ENCODE peak calls at places on chromosome 2, in ten cellular contexts. J is GM23248; R is pancreas; Y is PC-3; X is GM12878; I is naive thymus-derived CD4-positive, alpha-beta T cell; B is BE2C; K is GM23338; P is Peyer's patch; H is CD8-positive, alpha-beta memory T cell. W is an unnamed sample. For H3K36me3, the result is how much of the 10 kb centered on the place peaks cover.

GRCh38 chr2:55862269-55862668 is 61.3 kb downstream of the EFEMP1 start:
- DNase-seq in R (no peak), I (no peak), P (no peak), K (no peak), B (no peak), X (no peak), H (no peak), Y (peak), J (peak), W (peak)

GRCh38 chr2:73984203-73984921 is at the start of gene TET3:
- DNase-seq in Y (peak), J (peak), X (no peak), I (peak), P (peak), K (peak), B (peak), R (peak), H (no peak), W (peak)

GRCh38 chr2:31558401-31559295 is 22.1 kb downstream of the SRD5A2 start:
- DNase-seq in I (no peak), J (peak), X (no peak), R (no peak), K (no peak), H (no peak), Y (peak), P (no peak), B (no peak), W (no peak)

GRCh38 chr2:128468186-128468585 is 149.5 kb upstream of the HS6ST1 start:
- DNase-seq in H (no peak), K (no peak), P (no peak), R (no peak), J (peak), Y (no peak), X (no peak), B (no peak), I (no peak), W (no peak)

GRCh38 chr2:47205576-47206141 is 50.6 kb upstream of the STPG4 start:
- DNase-seq in H (no peak), I (no peak), X (no peak), B (peak), R (no peak), K (no peak), Y (no peak), P (no peak), J (peak), W (no peak)

GRCh38 chr2:191302459-191303155 is 57.4 kb downstream of the MYO1B start:
- DNase-seq in K (peak), Y (peak), H (no peak), R (no peak), B (peak), P (peak), I (peak), J (no peak), X (no peak), W (no peak)

GRCh38 chr2:197011033-197011432 is 84.5 kb upstream of the PGAP1 start:
- DNase-seq in J (no peak), Y (no peak), H (no peak), X (no peak), I (no peak), B (no peak), K (no peak), R (no peak), P (no peak), W (no peak)

GRCh38 chr2:58235988-58236387 is 5.1 kb downstream of the FANCL start:
- DNase-seq in B (no peak), I (no peak), X (no peak), R (no peak), J (no peak), P (no peak), H (no peak), K (no peak), Y (no peak), W (no peak)

GRCh38 chr2:239311132-239312040 is 89.4 kb downstream of the HDAC4 start:
- DNase-seq in X (no peak), Y (no peak), B (no peak), P (peak), J (peak), I (no peak), H (no peak), K (no peak), R (peak), W (peak)

GRCh38 chr2:226609361-226609760 is 190.3 kb downstream of the IRS1 start:
- DNase-seq in K (no peak), Y (no peak), I (no peak), P (no peak), J (peak), X (no peak), H (no peak), B (no peak), R (no peak), W (no peak)

GRCh38 chr2:218393750-218394290 is 5.8 kb upstream of the CTDSP1 start:
- DNase-seq in Y (no peak), H (peak), R (no peak), J (no peak), K (no peak), P (no peak), I (no peak), X (no peak), B (no peak), W (no peak)

GRCh38 chr2:101127319-101128056 is 23.7 kb downstream of the TBC1D8 start:
- DNase-seq in Y (peak), X (no peak), P (no peak), R (no peak), K (no peak), B (no peak), H (no peak), J (no peak), I (no peak), W (no peak)

GRCh38 chr2:85340034-85340892 is 12.5 kb upstream of the TGOLN2 start:
- DNase-seq in P (no peak), Y (no peak), I (no peak), K (no peak), R (no peak), H (no peak), X (no peak), B (no peak), J (peak), W (no peak)

GRCh38 chr2:40103163-40103562 is 324.1 kb upstream of the THUMPD2 start:
- DNase-seq in B (no peak), K (peak), R (no peak), P (no peak), X (no peak), J (peak), H (no peak), Y (no peak), I (no peak), W (no peak)

GRCh38 chr2:119679526-119679837 is 481 bp downstream of the TMEM177 start:
- DNase-seq in B (no peak), Y (no peak), J (no peak), P (no peak), X (no peak), I (no peak), R (no peak), H (no peak), K (no peak), W (no peak)

GRCh38 chr2:239927424-239927981 is 97.6 kb downstream of the NDUFA10 start:
- DNase-seq in X (no peak), R (peak), Y (peak), H (peak), K (no peak), J (peak), P (peak), I (no peak), B (peak), W (no peak)

GRCh38 chr2:46669996-46670793 is 190.8 kb downstream of the TMEM247 start:
- DNase-seq in H (no peak), B (peak), Y (peak), R (no peak), J (peak), K (no peak), X (no peak), I (no peak), P (no peak), W (no peak)

GRCh38 chr2:42368817-42369550 is 8.0 kb upstream of the COX7A2L start:
- DNase-seq in I (no peak), Y (peak), P (no peak), R (no peak), X (no peak), H (no peak), K (no peak), B (no peak), J (no peak), W (no peak)

GRCh38 chr2:219851169-219851568 is 223.7 kb downstream of the SLC4A3 start:
- DNase-seq in K (peak), R (no peak), Y (no peak), P (no peak), X (no peak), H (no peak), J (no peak), I (no peak), B (no peak), W (no peak)

GRCh38 chr2:153476491-153477095 is 2.0 kb downstream of the RPRM start:
- DNase-seq in X (no peak), P (no peak), I (no peak), B (no peak), H (no peak), J (peak), Y (no peak), R (no peak), K (peak), W (no peak)

GRCh38 chr2:241112592-241112991 is 10.5 kb upstream of the MTERF4 start:
- DNase-seq in Y (no peak), X (peak), H (peak), P (no peak), J (no peak), I (no peak), R (no peak), K (no peak), B (no peak), W (peak)

GRCh38 chr2:117979911-117980341 is 33.9 kb downstream of the CCDC93 start:
- DNase-seq in B (no peak), Y (no peak), J (peak), X (no peak), H (no peak), P (no peak), I (no peak), K (no peak), R (no peak), W (no peak)

GRCh38 chr2:41657231-41657630 is 390.6 kb upstream of the PKDCC start:
- DNase-seq in R (no peak), X (no peak), H (no peak), K (no peak), P (no peak), I (no peak), Y (no peak), B (no peak), J (no peak), W (no peak)

GRCh38 chr2:163291790-163292189 is 444.0 kb downstream of the FIGN start:
- DNase-seq in X (no peak), J (no peak), I (no peak), Y (no peak), B (no peak), H (no peak), K (peak), R (no peak), P (no peak), W (no peak)

GRCh38 chr2:72710418-72711152 is 115.2 kb downstream of the EXOC6B start:
- DNase-seq in H (no peak), J (no peak), X (no peak), I (no peak), P (no peak), B (no peak), R (no peak), Y (no peak), K (no peak), W (no peak)

GRCh38 chr2:9332853-9333245 is 90.5 kb downstream of the ITGB1BP1 start:
- DNase-seq in Y (no peak), K (no peak), H (no peak), B (no peak), X (no peak), P (no peak), R (no peak), I (no peak), J (no peak), W (no peak)

GRCh38 chr2:61937098-61937497 is 31.6 kb downstream of the COMMD1 start:
- DNase-seq in R (no peak), B (no peak), I (no peak), X (no peak), P (no peak), H (no peak), Y (no peak), K (no peak), J (no peak), W (no peak)

GRCh38 chr2:155518094-155518493 is 814.4 kb downstream of the NR4A2 start:
- DNase-seq in Y (no peak), R (no peak), H (no peak), P (no peak), B (no peak), J (no peak), X (no peak), K (no peak), I (no peak), W (no peak)

DNA sequence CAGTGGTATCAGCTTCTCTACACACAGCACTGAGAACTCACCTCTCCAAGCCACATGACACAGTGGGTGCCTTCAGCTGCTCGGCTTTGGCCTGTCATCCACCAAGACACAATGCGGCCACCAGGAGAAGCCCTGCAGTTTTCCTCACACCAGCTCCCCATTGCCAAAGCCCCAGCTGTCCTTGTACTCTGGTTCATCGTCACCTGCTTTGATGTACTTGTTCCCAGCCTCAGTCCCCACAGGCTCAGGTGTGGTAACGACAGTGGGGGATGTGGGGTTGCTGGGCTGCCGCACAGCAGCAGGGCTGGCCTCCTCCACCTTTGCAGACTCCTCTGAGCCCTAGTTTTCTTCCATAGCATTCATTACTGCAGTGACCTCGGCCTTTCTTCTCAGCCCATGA is 387.3 kb downstream of the MEIS1 start:
- DNase-seq in R (peak), Y (no peak), B (no peak), I (no peak), P (no peak), X (no peak), H (no peak), K (no peak), J (no peak), W (no peak)
- H3K36me3 ChIP-seq in R (under half), Y (under half), B (under half), I (under half), P (under half), X (under half), H (under half), K (under half), J (under half), W (under half)

DNA sequence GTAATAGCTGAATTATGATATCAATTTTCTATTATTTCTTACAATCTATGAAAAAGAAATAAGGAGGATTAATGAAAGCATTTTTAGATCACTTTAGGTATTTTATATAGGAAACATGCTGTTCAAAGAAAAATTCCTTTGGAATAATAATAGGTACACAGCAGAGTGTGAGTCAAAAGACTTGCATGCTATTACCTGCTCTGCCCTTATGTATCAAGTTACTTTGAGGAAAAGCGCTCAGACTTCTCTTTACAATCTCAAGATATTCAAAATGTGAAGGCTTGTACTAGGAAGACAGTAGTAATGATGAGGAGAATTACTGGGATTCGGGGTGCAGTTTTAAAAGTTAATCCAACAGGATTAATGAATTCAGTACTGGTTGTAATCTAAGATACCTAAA is 29.1 kb upstream of the RNU4ATAC start:
- DNase-seq in K (no peak), R (no peak), P (no peak), B (no peak), J (no peak), I (no peak), Y (peak), X (no peak), H (no peak), W (no peak)
- H3K4me3 ChIP-seq in K (no peak), R (no peak), P (no peak), B (no peak), J (no peak), I (no peak), Y (peak), X (no peak), H (no peak), W (no peak)

GRCh38 chr2:182933629-182934028 is 67.2 kb upstream of the FRZB start:
- DNase-seq in J (no peak), B (no peak), X (no peak), I (no peak), Y (no peak), R (no peak), K (no peak), H (no peak), P (no peak), W (no peak)

GRCh38 chr2:182942756-182943155 is 76.3 kb upstream of the FRZB start:
- DNase-seq in Y (no peak), P (no peak), R (no peak), X (no peak), B (no peak), J (no peak), H (no peak), I (no peak), K (no peak), W (no peak)

GRCh38 chr2:182941121-182941713 is 74.8 kb upstream of the FRZB start:
- DNase-seq in Y (no peak), K (no peak), I (no peak), X (no peak), B (peak), R (no peak), H (no peak), P (no peak), J (no peak), W (no peak)

GRCh38 chr2:182941939-182942338 is 75.5 kb upstream of the FRZB start:
- DNase-seq in H (no peak), B (no peak), X (no peak), R (no peak), K (no peak), I (no peak), P (no peak), Y (no peak), J (no peak), W (no peak)

GRCh38 chr2:182937864-182938263 is 71.4 kb upstream of the FRZB start:
- DNase-seq in H (no peak), J (no peak), R (no peak), Y (no peak), P (no peak), I (no peak), X (no peak), B (no peak), K (no peak), W (no peak)
- H3K36me3 ChIP-seq in H (under half), J (half or more), R (under half), Y (under half), P (under half), I (under half), X (under half), B (under half), K (under half), W (under half)

DNA sequence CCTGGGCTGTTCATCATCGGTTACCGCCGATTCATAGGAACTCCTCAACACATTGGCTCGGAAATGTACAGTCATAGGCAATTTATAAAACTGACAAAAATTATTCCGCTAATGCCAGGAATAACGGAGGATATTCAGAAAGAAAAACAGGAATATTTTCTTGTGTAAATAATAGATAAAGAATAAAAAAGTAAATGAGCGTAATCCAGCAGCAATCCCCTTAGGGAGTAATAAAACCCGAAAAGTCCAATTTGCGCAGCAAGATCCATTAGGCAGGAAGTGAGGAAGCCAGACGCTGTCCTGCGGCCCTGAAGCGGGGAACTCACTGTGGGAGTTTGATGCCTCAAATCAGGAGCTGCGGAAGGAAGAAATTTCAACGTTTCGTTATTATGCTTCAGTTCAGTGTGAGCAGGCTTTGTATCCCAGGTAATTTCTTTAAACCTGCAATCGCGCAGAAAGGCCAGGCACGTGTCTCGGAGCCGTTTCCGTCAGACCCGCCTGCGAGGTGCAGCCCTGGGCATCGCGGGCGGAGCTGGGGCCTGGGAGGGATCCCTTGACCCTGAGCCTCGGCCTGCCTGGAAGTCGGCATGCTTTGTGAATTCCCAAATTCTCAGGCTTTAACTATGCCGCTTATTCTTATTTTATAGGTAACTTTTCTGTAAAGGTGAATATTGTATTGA is 180.9 kb upstream of the ALKAL2 start:
- DNase-seq in B (no peak), I (no peak), X (no peak), K (peak), P (no peak), R (no peak), J (no peak), H (no peak), Y (no peak), W (no peak)
- H3K4me3 ChIP-seq in B (no peak), I (no peak), X (no peak), K (peak), P (no peak), R (no peak), J (no peak), H (no peak), Y (no peak), W (peak)

GRCh38 chr2:23772684-23773083 is 154.2 kb downstream of the ATAD2B start:
- DNase-seq in H (no peak), P (no peak), X (peak), Y (no peak), K (no peak), I (no peak), R (no peak), B (no peak), J (no peak), W (no peak)
- H3K36me3 ChIP-seq in H (under half), P (under half), X (under half), Y (under half), K (under half), I (under half), R (under half), B (under half), J (under half), W (under half)

W was measured in tibial artery.